ENCODE peak calls at places on chromosome 22, in eight cellular contexts. One of them, this sample, is unnamed.
A peak's percentile ranks its signal among the peaks of the same experiment; 100 is the strongest.

GRCh38 chr22:18056161-18056666 is 21.6 kb upstream of the PEX26 start:
- DNase-seq in gastrocnemius medialis: peak; percentile 59
- DNase-seq in Peyer's patch: peak; percentile 84
- DNase-seq in heart left ventricle: no peak
- DNase-seq in PC-3: peak; percentile 51
- DNase-seq in BE2C: peak; percentile 58
- DNase-seq in IMR-90: peak; percentile 76
- DNase-seq in psoas muscle: peak; percentile 28
- DNase-seq in this sample: peak; percentile 57

GRCh38 chr22:22368516-22368915 is 123.9 kb downstream of the VPREB1 start:
- DNase-seq in gastrocnemius medialis: no peak
- DNase-seq in IMR-90: no peak
- DNase-seq in heart left ventricle: no peak
- DNase-seq in PC-3: no peak
- DNase-seq in psoas muscle: no peak
- DNase-seq in BE2C: no peak
- DNase-seq in Peyer's patch: no peak
- DNase-seq in this sample: no peak

GRCh38 chr22:38955250-38955775 is 2.1 kb upstream of the APOBEC3A start:
- DNase-seq in psoas muscle: no peak
- DNase-seq in IMR-90: no peak
- DNase-seq in heart left ventricle: no peak
- DNase-seq in gastrocnemius medialis: no peak
- DNase-seq in BE2C: no peak
- DNase-seq in PC-3: no peak
- DNase-seq in Peyer's patch: no peak
- DNase-seq in this sample: no peak

GRCh38 chr22:17097062-17097461 is 12.3 kb downstream of the IL17RA start:
- DNase-seq in gastrocnemius medialis: no peak
- DNase-seq in IMR-90: no peak
- DNase-seq in Peyer's patch: no peak
- DNase-seq in heart left ventricle: no peak
- DNase-seq in BE2C: no peak
- DNase-seq in psoas muscle: no peak
- DNase-seq in PC-3: no peak
- DNase-seq in this sample: no peak

GRCh38 chr22:27879923-27880322 is 39.1 kb downstream of the PITPNB start:
- DNase-seq in gastrocnemius medialis: no peak
- DNase-seq in PC-3: peak; percentile 49
- DNase-seq in IMR-90: peak; percentile 54
- DNase-seq in Peyer's patch: no peak
- DNase-seq in heart left ventricle: no peak
- DNase-seq in BE2C: peak; percentile 54
- DNase-seq in psoas muscle: no peak
- DNase-seq in this sample: no peak

GRCh38 chr22:23556026-23556620 is 24.0 kb downstream of the IGLL1 start:
- DNase-seq in BE2C: no peak
- DNase-seq in IMR-90: no peak
- DNase-seq in psoas muscle: no peak
- DNase-seq in Peyer's patch: no peak
- DNase-seq in PC-3: no peak
- DNase-seq in heart left ventricle: no peak
- DNase-seq in gastrocnemius medialis: no peak
- DNase-seq in this sample: no peak

GRCh38 chr22:44753189-44754042 is 1.0 kb downstream of the ARHGAP8 start:
- DNase-seq in IMR-90: peak; percentile 81
- DNase-seq in psoas muscle: no peak
- DNase-seq in heart left ventricle: no peak
- DNase-seq in gastrocnemius medialis: no peak
- DNase-seq in PC-3: peak; percentile 67
- DNase-seq in BE2C: no peak
- DNase-seq in Peyer's patch: no peak
- DNase-seq in this sample: peak; percentile 44

GRCh38 chr22:49933236-49933921 is 14.9 kb downstream of the CRELD2 start:
- DNase-seq in BE2C: no peak
- DNase-seq in IMR-90: no peak
- DNase-seq in heart left ventricle: peak; percentile 60
- DNase-seq in psoas muscle: peak; percentile 83
- DNase-seq in PC-3: no peak
- DNase-seq in gastrocnemius medialis: peak; percentile 97
- DNase-seq in Peyer's patch: peak; percentile 76
- DNase-seq in this sample: no peak

GRCh38 chr22:41526802-41527799 is 17.2 kb downstream of the POLR3H start:
- DNase-seq in IMR-90: peak; percentile 25
- DNase-seq in heart left ventricle: no peak
- DNase-seq in PC-3: peak; percentile 33
- DNase-seq in gastrocnemius medialis: peak; percentile 61
- DNase-seq in BE2C: peak; percentile 62
- DNase-seq in Peyer's patch: peak; percentile 78
- DNase-seq in psoas muscle: peak; percentile 60
- DNase-seq in this sample: peak; percentile 36

GRCh38 chr22:45680932-45681700 is 9.5 kb downstream of the ATXN10 start:
- DNase-seq in IMR-90: peak; percentile 90
- DNase-seq in BE2C: no peak
- DNase-seq in psoas muscle: no peak
- DNase-seq in Peyer's patch: no peak
- DNase-seq in PC-3: peak; percentile 83
- DNase-seq in heart left ventricle: no peak
- DNase-seq in gastrocnemius medialis: no peak
- DNase-seq in this sample: no peak

GRCh38 chr22:40519948-40520331 is 116.6 kb downstream of the MRTFA start:
- DNase-seq in Peyer's patch: no peak
- DNase-seq in gastrocnemius medialis: no peak
- DNase-seq in IMR-90: no peak
- DNase-seq in psoas muscle: no peak
- DNase-seq in BE2C: no peak
- DNase-seq in heart left ventricle: no peak
- DNase-seq in PC-3: no peak
- DNase-seq in this sample: no peak

GRCh38 chr22:32804036-32804435 is 2.5 kb downstream of the TIMP3 start:
- DNase-seq in PC-3: no peak
- DNase-seq in BE2C: no peak
- DNase-seq in IMR-90: peak; percentile 71
- DNase-seq in heart left ventricle: peak; percentile 46
- DNase-seq in psoas muscle: no peak
- DNase-seq in Peyer's patch: no peak
- DNase-seq in gastrocnemius medialis: no peak
- DNase-seq in this sample: no peak

GRCh38 chr22:32804823-32805585 is 3.5 kb downstream of the TIMP3 start:
- DNase-seq in psoas muscle: no peak
- DNase-seq in IMR-90: no peak
- DNase-seq in Peyer's patch: no peak
- DNase-seq in BE2C: no peak
- DNase-seq in PC-3: no peak
- DNase-seq in gastrocnemius medialis: no peak
- DNase-seq in heart left ventricle: no peak
- DNase-seq in this sample: no peak

GRCh38 chr22:32801436-32802290 is at the start of gene TIMP3:
- DNase-seq in gastrocnemius medialis: peak; percentile 75
- DNase-seq in PC-3: no peak
- DNase-seq in psoas muscle: peak; percentile 88
- DNase-seq in Peyer's patch: peak; percentile 80
- DNase-seq in heart left ventricle: peak; percentile 93
- DNase-seq in IMR-90: peak; percentile 82
- DNase-seq in BE2C: peak; percentile 79
- DNase-seq in this sample: peak; percentile 10

GRCh38 chr22:32802291-32802826 is 854 bp downstream of the TIMP3 start:
- DNase-seq in BE2C: no peak
- DNase-seq in IMR-90: no peak
- DNase-seq in PC-3: no peak
- DNase-seq in Peyer's patch: no peak
- DNase-seq in psoas muscle: no peak
- DNase-seq in gastrocnemius medialis: no peak
- DNase-seq in heart left ventricle: no peak
- DNase-seq in this sample: no peak

DNA sequence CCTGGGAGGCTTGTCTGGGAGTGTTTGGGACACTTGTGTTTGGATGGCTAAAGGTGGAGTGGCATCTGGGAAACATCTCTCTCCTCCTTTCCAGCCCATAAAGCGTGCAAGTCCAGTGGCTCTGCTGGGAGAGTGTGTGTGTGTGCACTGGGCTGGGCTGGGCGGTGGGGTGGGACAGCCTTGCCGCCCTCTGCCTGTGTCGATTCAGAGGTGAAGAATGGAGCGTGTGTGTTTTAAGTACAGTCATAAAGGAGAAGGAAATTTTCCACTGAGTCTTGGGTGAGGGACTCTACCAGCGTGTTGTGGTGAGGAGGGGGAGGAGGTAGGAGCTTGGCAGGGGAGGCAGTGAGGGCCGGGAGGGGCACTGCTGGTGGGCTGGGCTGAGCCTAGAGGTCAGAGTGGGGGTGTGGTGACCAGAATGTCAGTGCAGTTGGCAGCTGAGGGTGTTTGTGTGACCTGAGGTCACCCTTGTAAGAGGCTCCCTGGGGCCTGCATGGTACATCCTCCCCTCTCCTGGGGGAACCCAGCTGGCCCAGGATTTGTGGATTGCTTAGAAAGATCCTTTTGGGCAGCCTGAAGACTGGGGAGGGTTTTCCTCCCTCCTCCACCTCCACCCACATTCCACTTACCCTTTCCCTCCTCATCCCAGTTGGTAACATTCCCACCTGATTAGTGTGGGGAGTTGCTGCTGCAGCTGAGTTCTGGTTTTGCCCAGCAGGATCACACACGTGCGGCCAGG is 1.7 kb downstream of the TIMP3 start:
- DNase-seq in psoas muscle: no peak
- DNase-seq in gastrocnemius medialis: no peak
- DNase-seq in PC-3: no peak
- DNase-seq in Peyer's patch: no peak
- DNase-seq in BE2C: no peak
- DNase-seq in heart left ventricle: no peak
- DNase-seq in IMR-90: peak; percentile 70
- DNase-seq in this sample: no peak
- H3K4me3 ChIP-seq in psoas muscle: peak overlapping the region; percentile 78
- H3K4me3 ChIP-seq in gastrocnemius medialis: peak overlapping the region; percentile 66
- H3K4me3 ChIP-seq in PC-3: no peak overlapping the region
- H3K4me3 ChIP-seq in Peyer's patch: peak overlapping the region; percentile 42
- H3K4me3 ChIP-seq in BE2C: peak overlapping the region; percentile 67
- H3K4me3 ChIP-seq in heart left ventricle: peak overlapping the region; percentile 91
- H3K4me3 ChIP-seq in IMR-90: peak overlapping the region; percentile 75
- H3K4me3 ChIP-seq in this sample: no peak overlapping the region

GRCh38 chr22:20211409-20211996 is 56.6 kb downstream of the RTN4R start:
- DNase-seq in BE2C: no peak
- DNase-seq in IMR-90: no peak
- DNase-seq in psoas muscle: no peak
- DNase-seq in heart left ventricle: no peak
- DNase-seq in PC-3: no peak
- DNase-seq in Peyer's patch: no peak
- DNase-seq in gastrocnemius medialis: no peak
- DNase-seq in this sample: no peak

GRCh38 chr22:20209761-20210250 is 58.3 kb downstream of the RTN4R start:
- DNase-seq in IMR-90: no peak
- DNase-seq in heart left ventricle: no peak
- DNase-seq in BE2C: no peak
- DNase-seq in PC-3: no peak
- DNase-seq in Peyer's patch: no peak
- DNase-seq in gastrocnemius medialis: no peak
- DNase-seq in psoas muscle: no peak
- DNase-seq in this sample: no peak

GRCh38 chr22:20208713-20209310 is 58.0 kb upstream of the CCDC188 start:
- DNase-seq in PC-3: no peak
- DNase-seq in IMR-90: no peak
- DNase-seq in psoas muscle: no peak
- DNase-seq in BE2C: no peak
- DNase-seq in gastrocnemius medialis: no peak
- DNase-seq in heart left ventricle: no peak
- DNase-seq in Peyer's patch: no peak
- DNase-seq in this sample: no peak

GRCh38 chr22:20211997-20212753 is 55.9 kb downstream of the RTN4R start:
- DNase-seq in Peyer's patch: peak; percentile 64
- DNase-seq in heart left ventricle: peak; percentile 75
- DNase-seq in gastrocnemius medialis: peak; percentile 16
- DNase-seq in PC-3: no peak
- DNase-seq in psoas muscle: peak; percentile 38
- DNase-seq in BE2C: peak; percentile 96
- DNase-seq in IMR-90: peak; percentile 7
- DNase-seq in this sample: peak; percentile 88

GRCh38 chr22:20210473-20211059 is 57.6 kb downstream of the RTN4R start:
- DNase-seq in Peyer's patch: no peak
- DNase-seq in heart left ventricle: no peak
- DNase-seq in gastrocnemius medialis: no peak
- DNase-seq in BE2C: no peak
- DNase-seq in PC-3: no peak
- DNase-seq in IMR-90: no peak
- DNase-seq in psoas muscle: no peak
- DNase-seq in this sample: no peak
- H3K4me1 ChIP-seq in Peyer's patch: peaks cover 6% of the 10 kb centered on the region
- H3K4me1 ChIP-seq in heart left ventricle: peaks cover 8% of the 10 kb centered on the region
- H3K4me1 ChIP-seq in gastrocnemius medialis: peaks cover 5% of the 10 kb centered on the region
- H3K4me1 ChIP-seq in BE2C: peaks cover 19% of the 10 kb centered on the region
- H3K4me1 ChIP-seq in PC-3: peaks cover 6% of the 10 kb centered on the region
- H3K4me1 ChIP-seq in IMR-90: peaks cover 8% of the 10 kb centered on the region
- H3K4me1 ChIP-seq in psoas muscle: no peaks in the 10 kb centered on the region
- H3K4me1 ChIP-seq in this sample: peaks cover 9% of the 10 kb centered on the region

DNA sequence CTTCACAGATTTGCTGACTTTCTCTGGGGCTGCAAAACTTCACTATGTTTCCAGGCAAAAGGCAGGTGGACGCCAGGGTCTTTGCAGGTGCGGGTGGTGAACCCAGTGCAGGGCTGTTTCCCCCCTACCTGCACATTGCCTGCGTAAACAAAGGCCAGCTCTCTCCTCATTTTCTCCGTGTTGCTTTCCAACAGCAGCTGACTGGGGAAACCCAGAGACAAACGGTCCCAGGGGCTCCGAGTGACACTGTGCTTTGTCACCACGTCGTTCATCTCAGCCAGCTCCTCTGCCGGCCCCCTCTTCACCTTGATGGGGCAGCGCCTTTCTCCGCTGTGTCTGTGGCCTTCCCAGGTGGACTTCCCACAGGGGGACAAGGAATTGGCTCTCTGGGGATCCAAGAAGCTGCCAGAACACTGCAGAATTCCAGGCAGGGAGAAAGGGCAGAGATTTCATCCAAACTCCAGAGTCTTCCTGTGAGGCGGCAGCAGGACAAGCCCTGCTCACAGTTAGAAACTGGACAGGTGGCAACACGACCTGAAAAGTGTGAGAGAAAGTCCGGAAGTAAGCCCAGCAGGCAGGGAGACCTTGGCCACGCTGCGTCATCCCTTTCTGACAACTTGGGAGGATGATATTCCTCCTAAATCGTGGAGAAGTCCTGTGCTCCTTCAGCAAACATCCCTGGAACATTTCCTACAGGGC is 1493.7 kb downstream of the TBC1D22A start:
- DNase-seq in gastrocnemius medialis: no peak
- DNase-seq in heart left ventricle: no peak
- DNase-seq in psoas muscle: no peak
- DNase-seq in Peyer's patch: no peak
- DNase-seq in BE2C: no peak
- DNase-seq in IMR-90: no peak
- DNase-seq in PC-3: no peak
- DNase-seq in this sample: no peak
- H3K9me3 ChIP-seq in gastrocnemius medialis: no peaks in the 10 kb centered on the region
- H3K9me3 ChIP-seq in heart left ventricle: no peaks in the 10 kb centered on the region
- H3K9me3 ChIP-seq in psoas muscle: no peaks in the 10 kb centered on the region
- H3K9me3 ChIP-seq in Peyer's patch: no peaks in the 10 kb centered on the region
- H3K9me3 ChIP-seq in BE2C: peaks cover 2% of the 10 kb centered on the region
- H3K9me3 ChIP-seq in IMR-90: peaks cover 44% of the 10 kb centered on the region
- H3K9me3 ChIP-seq in PC-3: no peaks in the 10 kb centered on the region
- H3K9me3 ChIP-seq in this sample: no peaks in the 10 kb centered on the region

DNA sequence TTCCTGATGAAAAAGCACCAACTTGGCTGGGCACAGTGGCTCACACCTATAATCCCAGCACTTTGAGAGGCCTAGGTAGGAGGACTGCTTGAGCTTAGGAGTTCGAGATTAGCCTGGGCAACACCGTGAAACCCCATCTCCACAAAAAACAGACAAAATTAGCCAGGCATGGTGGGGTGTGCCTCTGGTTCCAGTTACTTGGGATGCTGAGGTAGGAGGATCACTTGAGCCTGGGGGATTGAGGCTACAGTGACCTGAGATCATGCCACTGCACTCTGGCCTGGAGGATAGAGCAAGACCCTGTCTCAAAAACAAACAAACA is 3.0 kb downstream of the HPS4 start:
- DNase-seq in Peyer's patch: no peak
- DNase-seq in gastrocnemius medialis: no peak
- DNase-seq in heart left ventricle: no peak
- DNase-seq in IMR-90: no peak
- DNase-seq in BE2C: no peak
- DNase-seq in psoas muscle: no peak
- DNase-seq in PC-3: no peak
- DNase-seq in this sample: no peak
- H3K4me3 ChIP-seq in Peyer's patch: no peak overlapping the region
- H3K4me3 ChIP-seq in gastrocnemius medialis: no peak overlapping the region
- H3K4me3 ChIP-seq in heart left ventricle: no peak overlapping the region
- H3K4me3 ChIP-seq in IMR-90: no peak overlapping the region
- H3K4me3 ChIP-seq in BE2C: no peak overlapping the region
- H3K4me3 ChIP-seq in psoas muscle: peak overlapping the region; percentile 99
- H3K4me3 ChIP-seq in PC-3: peak overlapping the region; percentile 15
- H3K4me3 ChIP-seq in this sample: no peak overlapping the region

This sample was measured in small intestine.